ENCODE peak calls at places on chromosome 15, in ten cellular contexts. T, S, E, H, B, M, U, J, K and Z are unnamed samples.

GRCh38 chr15:41022487-41023090 is 69.3 kb downstream of the CHAC1 start:
- DNase-seq in T (peak), S (peak), E (peak), H (peak), B (no peak), M (peak), U (peak), J (peak), K (no peak), Z (peak)

GRCh38 chr15:63044645-63045437 is 2.3 kb downstream of the TPM1 start:
- DNase-seq in T (peak), S (no peak), E (no peak), H (peak), B (no peak), M (peak), U (no peak), J (no peak), K (no peak), Z (no peak)

GRCh38 chr15:76776969-76777368 is 128.2 kb downstream of the SCAPER start:
- DNase-seq in T (no peak), S (no peak), E (no peak), H (no peak), B (no peak), M (no peak), U (no peak), J (no peak), K (no peak), Z (no peak)

GRCh38 chr15:22226034-22226790 is 145.9 kb downstream of the OR4M2 start:
- DNase-seq in T (no peak), S (no peak), E (no peak), H (no peak), B (peak), M (no peak), U (no peak), J (no peak), K (no peak), Z (no peak)

GRCh38 chr15:36693644-36694043 is 114.2 kb downstream of the CDIN1 start:
- DNase-seq in T (no peak), S (no peak), E (no peak), H (no peak), B (no peak), M (no peak), U (no peak), J (no peak), K (no peak), Z (no peak)

GRCh38 chr15:65940618-65940909 is 71.3 kb downstream of the RAB11A start:
- DNase-seq in T (no peak), S (no peak), E (no peak), H (no peak), B (no peak), M (no peak), U (no peak), J (no peak), K (no peak), Z (no peak)

GRCh38 chr15:45555914-45556608 is 31.1 kb upstream of the BLOC1S6 start:
- DNase-seq in T (no peak), S (no peak), E (no peak), H (no peak), B (no peak), M (no peak), U (no peak), J (no peak), K (no peak), Z (no peak)

GRCh38 chr15:85795669-85796305 is 1.1 kb upstream of the KLHL25 start:
- DNase-seq in T (no peak), S (no peak), E (no peak), H (no peak), B (no peak), M (no peak), U (no peak), J (no peak), K (no peak), Z (no peak)

GRCh38 chr15:91257755-91258435 is 157.8 kb downstream of the SV2B start:
- DNase-seq in T (no peak), S (no peak), E (no peak), H (no peak), B (no peak), M (no peak), U (no peak), J (no peak), K (no peak), Z (no peak)

GRCh38 chr15:25171111-25171811 is 216.5 kb downstream of the SNRPN start:
- DNase-seq in T (peak), S (no peak), E (peak), H (no peak), B (no peak), M (no peak), U (peak), J (no peak), K (peak), Z (no peak)

GRCh38 chr15:33985287-33985686 is 17.0 kb downstream of the CHRM5 start:
- DNase-seq in T (no peak), S (no peak), E (no peak), H (peak), B (no peak), M (no peak), U (no peak), J (peak), K (no peak), Z (no peak)

GRCh38 chr15:21267231-21267630 is 173.1 kb downstream of the POTEB3 start:
- DNase-seq in T (no peak), S (no peak), E (no peak), H (no peak), B (no peak), M (no peak), U (no peak), J (no peak), K (no peak), Z (no peak)

GRCh38 chr15:72155021-72155621 is 36.9 kb downstream of the SENP8 start:
- DNase-seq in T (peak), S (no peak), E (peak), H (peak), B (peak), M (no peak), U (peak), J (peak), K (peak), Z (peak)

GRCh38 chr15:70512772-70513362 is 250.5 kb downstream of the UACA start:
- DNase-seq in T (peak), S (no peak), E (no peak), H (peak), B (no peak), M (no peak), U (no peak), J (peak), K (no peak), Z (peak)

GRCh38 chr15:63107895-63108546 is 13.6 kb upstream of the LACTB start:
- DNase-seq in T (no peak), S (no peak), E (no peak), H (peak), B (no peak), M (no peak), U (no peak), J (peak), K (no peak), Z (peak)

GRCh38 chr15:44028349-44028748 is 166.7 kb downstream of the FRMD5 start:
- DNase-seq in T (no peak), S (no peak), E (no peak), H (no peak), B (no peak), M (no peak), U (no peak), J (no peak), K (no peak), Z (no peak)

GRCh38 chr15:85116066-85116465 is 134.4 kb downstream of the PDE8A start:
- DNase-seq in T (no peak), S (peak), E (no peak), H (no peak), B (no peak), M (no peak), U (no peak), J (no peak), K (no peak), Z (no peak)

GRCh38 chr15:93066834-93067648 is 22.0 kb downstream of the RGMA start:
- DNase-seq in T (no peak), S (no peak), E (peak), H (no peak), B (no peak), M (no peak), U (no peak), J (peak), K (no peak), Z (no peak)

GRCh38 chr15:71455878-71456277 is 340.6 kb downstream of the THSD4 start:
- DNase-seq in T (no peak), S (no peak), E (no peak), H (no peak), B (no peak), M (no peak), U (no peak), J (no peak), K (no peak), Z (no peak)

GRCh38 chr15:96977886-96978285 is 647.4 kb downstream of the NR2F2 start:
- DNase-seq in T (no peak), S (no peak), E (no peak), H (peak), B (no peak), M (no peak), U (no peak), J (no peak), K (no peak), Z (no peak)

GRCh38 chr15:28934645-28935044 is 48.9 kb downstream of the APBA2 start:
- DNase-seq in T (no peak), S (no peak), E (no peak), H (no peak), B (no peak), M (no peak), U (no peak), J (no peak), K (no peak), Z (no peak)

GRCh38 chr15:65312400-65312916 is 8.0 kb downstream of the RNU5B-1 start:
- DNase-seq in T (no peak), S (no peak), E (no peak), H (peak), B (no peak), M (peak), U (no peak), J (peak), K (no peak), Z (peak)

GRCh38 chr15:77037475-77038209 is 33.3 kb downstream of the TSPAN3 start:
- DNase-seq in T (no peak), S (no peak), E (no peak), H (no peak), B (no peak), M (no peak), U (no peak), J (no peak), K (peak), Z (peak)

GRCh38 chr15:42048080-42048820 is 27.4 kb upstream of the PLA2G4E start:
- DNase-seq in T (no peak), S (no peak), E (no peak), H (no peak), B (no peak), M (no peak), U (peak), J (no peak), K (no peak), Z (no peak)

GRCh38 chr15:29132786-29133185 is 136.8 kb downstream of the NSMCE3 start:
- DNase-seq in T (no peak), S (no peak), E (no peak), H (no peak), B (no peak), M (no peak), U (no peak), J (no peak), K (peak), Z (no peak)

GRCh38 chr15:73081321-73081958 is 29.2 kb downstream of the NEO1 start:
- DNase-seq in T (no peak), S (no peak), E (no peak), H (peak), B (no peak), M (no peak), U (no peak), J (peak), K (no peak), Z (peak)

GRCh38 chr15:96187916-96188315 is 142.6 kb upstream of the NR2F2 start:
- DNase-seq in T (no peak), S (no peak), E (no peak), H (peak), B (no peak), M (no peak), U (no peak), J (no peak), K (no peak), Z (no peak)

GRCh38 chr15:85745525-85745924 is 49.2 kb downstream of the KLHL25 start:
- DNase-seq in T (peak), S (peak), E (peak), H (no peak), B (no peak), M (no peak), U (no peak), J (no peak), K (no peak), Z (peak)

GRCh38 chr15:66758844-66759243 is 56.8 kb downstream of the SMAD6 start:
- DNase-seq in T (no peak), S (no peak), E (no peak), H (no peak), B (no peak), M (no peak), U (no peak), J (peak), K (no peak), Z (no peak)

GRCh38 chr15:33150516-33150915 is 44.0 kb downstream of the FMN1 start:
- DNase-seq in T (no peak), S (no peak), E (no peak), H (no peak), B (no peak), M (no peak), U (no peak), J (no peak), K (no peak), Z (no peak)

GRCh38 chr15:50315814-50316630 is 39.0 kb downstream of the GABPB1 start:
- DNase-seq in T (no peak), S (no peak), E (no peak), H (peak), B (no peak), M (no peak), U (no peak), J (peak), K (no peak), Z (no peak)

GRCh38 chr15:73375755-73376305 is 7.1 kb upstream of the HCN4 start:
- DNase-seq in T (no peak), S (no peak), E (no peak), H (no peak), B (no peak), M (no peak), U (no peak), J (no peak), K (no peak), Z (no peak)

GRCh38 chr15:66733976-66734375 is 31.9 kb downstream of the SMAD6 start:
- DNase-seq in T (no peak), S (no peak), E (peak), H (no peak), B (no peak), M (no peak), U (no peak), J (no peak), K (no peak), Z (peak)

GRCh38 chr15:29896062-29896461 is 73.8 kb upstream of the TJP1 start:
- DNase-seq in T (no peak), S (no peak), E (no peak), H (no peak), B (no peak), M (no peak), U (no peak), J (no peak), K (no peak), Z (no peak)

GRCh38 chr15:92637621-92638020 is 18.0 kb downstream of the FAM174B start:
- DNase-seq in T (peak), S (no peak), E (no peak), H (no peak), B (no peak), M (no peak), U (no peak), J (no peak), K (peak), Z (no peak)

GRCh38 chr15:60544581-60545115 is 65.7 kb upstream of the ICE2 start:
- DNase-seq in T (no peak), S (no peak), E (no peak), H (no peak), B (no peak), M (no peak), U (no peak), J (no peak), K (no peak), Z (no peak)

GRCh38 chr15:34039506-34040123 is 611 bp upstream of the AVEN start:
- DNase-seq in T (no peak), S (no peak), E (no peak), H (no peak), B (no peak), M (no peak), U (no peak), J (peak), K (no peak), Z (no peak)

GRCh38 chr15:64828985-64829384 is 3.5 kb upstream of the PIF1 start:
- DNase-seq in T (no peak), S (no peak), E (no peak), H (no peak), B (no peak), M (no peak), U (no peak), J (no peak), K (no peak), Z (no peak)

DNA sequence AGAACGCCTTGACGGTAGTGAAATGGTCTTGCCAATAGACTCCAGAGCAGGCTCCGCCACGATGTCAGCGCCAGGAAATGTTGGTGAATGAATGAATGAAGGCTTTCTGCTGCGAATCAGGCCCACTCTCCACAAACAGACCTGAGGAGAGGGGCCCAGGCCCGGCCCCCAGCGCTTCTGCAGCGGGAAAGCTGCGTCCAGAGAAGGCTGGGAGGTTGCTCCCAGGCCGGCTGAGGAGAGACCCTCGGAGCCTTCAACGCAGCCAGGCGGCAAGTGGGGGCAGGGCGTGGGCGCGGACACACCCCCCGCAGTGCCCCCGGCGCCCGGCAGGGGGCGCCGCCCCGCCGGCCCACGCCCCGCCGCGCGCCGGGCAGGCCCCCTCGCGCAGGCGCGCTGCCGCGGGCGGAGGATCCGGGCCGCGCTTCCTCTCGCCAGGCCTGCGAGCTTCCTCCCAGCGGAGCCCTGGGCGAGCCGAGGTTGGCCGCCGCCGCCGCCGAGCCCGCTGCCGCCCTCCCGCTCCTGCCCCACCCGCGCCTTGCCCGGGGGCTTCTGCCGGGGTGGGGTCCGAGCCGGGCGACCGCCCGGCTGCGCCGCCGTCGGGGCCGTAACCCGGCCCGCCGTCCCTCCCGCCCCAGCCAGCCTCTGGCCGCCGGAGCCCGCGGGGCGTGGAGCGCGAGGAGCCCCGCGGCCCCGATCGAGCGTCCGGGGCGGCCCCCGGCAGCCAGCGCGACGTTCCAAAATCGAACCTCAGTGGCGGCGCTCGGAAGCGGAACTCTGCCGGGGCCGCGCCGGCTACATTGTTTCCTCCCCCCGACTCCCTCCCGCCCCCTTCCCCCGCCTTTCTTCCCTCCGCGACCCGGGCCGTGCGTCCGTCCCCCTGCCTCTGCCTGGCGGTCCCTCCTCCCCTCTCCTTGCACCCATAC is at the start of gene CSK:
- DNase-seq in T (peak), S (peak), E (peak), H (peak), B (no peak), M (peak), U (peak), J (peak), K (no peak), Z (peak)
- TF ChIP-seq CTCF in T (peak), S (peak), E (peak), H (peak), B (peak), M (peak), U (peak), J (peak), K (peak), Z (peak)

GRCh38 chr15:78317145-78317836 is 17.9 kb upstream of the SKIC8 start:
- DNase-seq in T (peak), S (no peak), E (no peak), H (peak), B (no peak), M (no peak), U (no peak), J (no peak), K (no peak), Z (no peak)

GRCh38 chr15:78314181-78314581 is 14.8 kb upstream of the SKIC8 start:
- DNase-seq in T (peak), S (no peak), E (no peak), H (no peak), B (no peak), M (no peak), U (no peak), J (no peak), K (no peak), Z (no peak)

GRCh38 chr15:78316211-78317077 is 17.0 kb upstream of the SKIC8 start:
- DNase-seq in T (peak), S (no peak), E (no peak), H (no peak), B (no peak), M (no peak), U (no peak), J (no peak), K (no peak), Z (no peak)

GRCh38 chr15:78313383-78313782 is 14.0 kb upstream of the SKIC8 start:
- DNase-seq in T (no peak), S (no peak), E (no peak), H (no peak), B (no peak), M (no peak), U (no peak), J (no peak), K (no peak), Z (no peak)

DNA sequence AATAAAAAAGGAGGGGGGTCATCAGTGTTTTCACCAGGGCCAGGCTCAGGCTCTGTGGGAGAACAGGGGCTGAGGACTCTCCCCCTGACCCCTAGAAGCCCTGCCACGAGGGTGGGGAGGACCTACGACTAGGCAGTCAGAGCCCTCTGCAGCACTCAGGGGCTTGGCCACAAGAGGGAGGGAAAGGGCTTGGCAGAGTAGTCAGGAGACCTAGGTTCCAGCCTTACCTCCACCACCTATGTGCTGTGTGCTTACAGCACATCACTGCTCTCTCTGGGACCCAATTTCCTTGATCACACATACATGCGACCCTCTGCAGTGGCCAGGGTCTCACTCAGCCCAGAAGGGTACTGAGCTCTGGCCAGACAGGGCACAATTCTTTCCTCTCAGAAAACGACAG is 16.3 kb upstream of the SKIC8 start:
- DNase-seq in T (peak), S (no peak), E (no peak), H (no peak), B (no peak), M (no peak), U (no peak), J (no peak), K (no peak), Z (no peak)
- TF ChIP-seq CTCF in T (peak), S (no peak), E (no peak), H (peak), B (no peak), M (peak), U (no peak), J (no peak), K (no peak), Z (peak)

DNA sequence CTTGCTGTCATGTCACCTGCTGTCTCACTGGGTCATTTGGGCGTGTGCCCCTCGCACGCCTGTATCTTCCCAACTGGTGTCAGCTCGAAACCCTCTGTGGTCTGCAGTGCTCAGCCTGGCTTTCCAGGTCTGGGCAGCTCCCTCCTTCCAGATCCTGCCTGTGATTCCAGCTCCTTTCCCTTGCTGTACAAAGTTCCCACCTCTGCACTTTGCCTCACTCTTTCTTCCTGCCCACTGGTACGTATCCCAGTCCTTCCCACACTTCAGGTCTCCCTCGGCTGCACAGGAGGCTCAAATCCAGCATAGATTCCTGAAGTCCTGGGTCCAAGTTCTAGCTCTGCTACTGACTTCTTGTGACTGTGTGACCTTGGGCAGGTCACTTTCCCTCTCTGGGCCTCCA is 2.1 kb upstream of the PAQR5 start:
- DNase-seq in T (no peak), S (no peak), E (no peak), H (no peak), B (no peak), M (no peak), U (no peak), J (no peak), K (no peak), Z (no peak)
- TF ChIP-seq CTCF in T (no peak), S (no peak), E (no peak), H (no peak), B (no peak), M (no peak), U (no peak), J (no peak), K (no peak), Z (no peak)

GRCh38 chr15:99732711-99733267 is 448 bp downstream of the LYSMD4 start:
- DNase-seq in T (no peak), S (no peak), E (peak), H (no peak), B (no peak), M (peak), U (peak), J (no peak), K (no peak), Z (peak)

GRCh38 chr15:99734575-99734974 is 1.3 kb upstream of the LYSMD4 start:
- DNase-seq in T (no peak), S (no peak), E (no peak), H (no peak), B (no peak), M (no peak), U (no peak), J (no peak), K (no peak), Z (no peak)

GRCh38 chr15:99732268-99732641 is 982 bp downstream of the LYSMD4 start:
- DNase-seq in T (no peak), S (no peak), E (no peak), H (peak), B (no peak), M (no peak), U (no peak), J (peak), K (no peak), Z (peak)

GRCh38 chr15:99731336-99732267 is 1.6 kb downstream of the LYSMD4 start:
- DNase-seq in T (peak), S (no peak), E (no peak), H (no peak), B (no peak), M (peak), U (no peak), J (peak), K (no peak), Z (peak)

GRCh38 chr15:99733268-99734039 is at the start of gene LYSMD4:
- DNase-seq in T (peak), S (peak), E (peak), H (peak), B (peak), M (peak), U (peak), J (peak), K (peak), Z (peak)
- TF ChIP-seq CTCF in T (no peak), S (no peak), E (no peak), H (no peak), B (no peak), M (no peak), U (no peak), J (no peak), K (no peak), Z (peak)